ENCODE peak calls at places on chromosomes 6 and 20, in seven cellular contexts. F is IMR-90, X is HepG2, T is HCT116, U is A549, L is H1, W is SK-N-SH. M is an unnamed sample.

GRCh38 chr6:20789162-20789561 is 254.9 kb downstream of the CDKAL1 start:
- DNase-seq in U (peak), T (no peak), F (peak), W (no peak), X (no peak), L (no peak), M (no peak)

GRCh38 chr20:5691918-5692618 is 58.1 kb upstream of the SHLD1 start:
- DNase-seq in T (no peak), X (peak), L (no peak), W (no peak), F (no peak), U (no peak), M (no peak)

GRCh38 chr20:59123011-59123676 is 40.5 kb upstream of the ZNF831 start:
- DNase-seq in F (no peak), W (no peak), U (no peak), T (no peak), L (no peak), X (no peak), M (no peak)

GRCh38 chr6:106643061-106643460 is 13.7 kb downstream of the QRSL1 start:
- DNase-seq in X (no peak), L (no peak), W (no peak), F (peak), U (no peak), T (no peak), M (no peak)

GRCh38 chr6:73134588-73134987 is 90.7 kb downstream of the KHDC1L start:
- DNase-seq in F (peak), L (peak), W (peak), T (peak), U (peak), X (peak), M (peak)

GRCh38 chr6:32120573-32121059 is 7.4 kb downstream of the ATF6B start:
- DNase-seq in U (no peak), F (no peak), W (no peak), X (no peak), L (no peak), T (no peak), M (no peak)

GRCh38 chr6:16973545-16974386 is 128.1 kb upstream of the STMND1 start:
- DNase-seq in L (no peak), W (no peak), T (no peak), F (no peak), X (no peak), U (no peak), M (no peak)

GRCh38 chr6:31498748-31499147 is 803 bp downstream of the MICB start:
- DNase-seq in F (no peak), U (no peak), T (no peak), L (no peak), X (no peak), W (no peak), M (no peak)

GRCh38 chr6:112254921-112255320 is 554 bp upstream of the LAMA4 start:
- DNase-seq in W (no peak), T (no peak), X (no peak), L (no peak), F (no peak), U (no peak), M (no peak)

GRCh38 chr6:84260186-84260585 is 32.7 kb upstream of the CEP162 start:
- DNase-seq in X (no peak), T (no peak), L (no peak), F (no peak), U (no peak), W (no peak), M (no peak)

GRCh38 chr6:110357696-110358535 is at the start of gene METTL24:
- DNase-seq in X (no peak), F (no peak), U (no peak), T (no peak), L (no peak), W (peak), M (no peak)

GRCh38 chr20:33561981-33562601 is 72.2 kb downstream of the CBFA2T2 start:
- DNase-seq in X (peak), T (peak), U (peak), L (no peak), F (peak), W (peak), M (peak)

GRCh38 chr20:62752671-62753501 is 43.4 kb upstream of the MRGBP start:
- DNase-seq in L (no peak), F (peak), T (no peak), U (no peak), X (peak), W (no peak), M (no peak)

GRCh38 chr20:1301031-1301529 is 27.9 kb downstream of the SDCBP2 start:
- DNase-seq in L (no peak), W (no peak), U (peak), T (peak), F (peak), X (no peak), M (peak)

GRCh38 chr6:111602481-111603404 is 2.9 kb downstream of the TRAF3IP2 start:
- DNase-seq in W (no peak), X (no peak), U (no peak), T (no peak), F (peak), L (no peak), M (no peak)

GRCh38 chr20:50346372-50347347 is 156.0 kb downstream of the CEBPB start:
- DNase-seq in T (no peak), F (peak), U (peak), X (no peak), L (no peak), W (peak), M (no peak)

GRCh38 chr6:155527443-155527842 is 71.8 kb upstream of the NOX3 start:
- DNase-seq in L (no peak), X (no peak), U (no peak), T (no peak), W (no peak), F (no peak), M (no peak)

GRCh38 chr20:21607971-21608735 is 94.3 kb upstream of the NKX2-2 start:
- DNase-seq in U (no peak), L (no peak), T (no peak), F (no peak), W (peak), X (no peak), M (no peak)

GRCh38 chr20:38044685-38045084 is 11.1 kb downstream of the RPRD1B start:
- DNase-seq in L (no peak), U (no peak), X (no peak), W (no peak), T (no peak), F (no peak), M (no peak)

GRCh38 chr6:154386848-154387717 is 30.5 kb upstream of the IPCEF1 start:
- DNase-seq in W (no peak), L (no peak), T (no peak), F (peak), U (peak), X (peak), M (no peak)

GRCh38 chr6:70371454-70372105 is 41.7 kb upstream of the FAM135A start:
- DNase-seq in T (peak), W (peak), U (peak), L (no peak), X (peak), F (peak), M (peak)

GRCh38 chr6:135880066-135880972 is 28.8 kb downstream of the PDE7B start:
- DNase-seq in X (no peak), T (no peak), F (peak), U (no peak), L (no peak), W (no peak), M (no peak)

GRCh38 chr6:162942860-162943259 is 215.1 kb downstream of the PACRG start:
- DNase-seq in X (no peak), L (no peak), U (no peak), F (peak), T (no peak), W (no peak), M (no peak)

GRCh38 chr20:31587545-31588389 is 17.3 kb upstream of the ID1 start:
- DNase-seq in X (no peak), U (no peak), F (no peak), L (no peak), T (no peak), W (peak), M (peak)

GRCh38 chr6:160933256-160933655 is 58.3 kb upstream of the MAP3K4 start:
- DNase-seq in T (no peak), F (no peak), U (no peak), W (peak), L (no peak), X (peak), M (no peak)

GRCh38 chr6:113306552-113307145 is 550.5 kb upstream of the MARCKS start:
- DNase-seq in U (peak), F (no peak), T (peak), X (peak), W (no peak), L (peak), M (peak)

GRCh38 chr6:41935190-41935569 is 6.4 kb downstream of the CCND3 start:
- DNase-seq in U (no peak), F (no peak), X (no peak), T (no peak), W (no peak), L (no peak), M (no peak)

GRCh38 chr20:37695684-37696342 is 2.0 kb downstream of the CTNNBL1 start:
- DNase-seq in F (no peak), X (no peak), T (no peak), W (no peak), U (no peak), L (no peak), M (no peak)

GRCh38 chr20:20085071-20085470 is 32.7 kb downstream of the CFAP61 start:
- DNase-seq in W (no peak), T (no peak), U (no peak), X (no peak), F (no peak), L (no peak), M (no peak)

GRCh38 chr20:49380245-49380875 is 102.1 kb downstream of the KCNB1 start:
- DNase-seq in X (no peak), T (no peak), L (no peak), W (no peak), F (no peak), U (no peak), M (no peak)

DNA sequence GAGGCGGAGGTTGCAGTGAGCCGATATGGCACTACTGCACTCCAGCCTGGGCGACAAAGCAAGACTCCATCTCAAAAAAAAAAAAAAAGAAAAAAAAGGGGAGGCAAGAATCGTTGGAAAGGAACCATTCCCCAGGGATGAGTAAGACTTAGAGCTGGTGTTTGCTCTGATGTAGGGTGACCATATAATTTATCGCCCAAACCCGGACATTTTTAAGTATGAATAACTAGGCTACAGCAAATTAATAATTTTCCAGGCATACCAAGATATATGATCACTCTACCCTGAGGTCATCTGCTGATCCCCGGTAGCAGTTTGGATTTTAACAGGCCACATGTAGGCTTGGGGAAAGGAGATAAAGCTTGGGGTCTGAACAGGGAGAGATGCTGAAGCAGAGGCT is 260.9 kb downstream of the BTBD9 start:
- DNase-seq in U (peak), T (no peak), W (no peak), L (no peak), X (no peak), F (peak), M (no peak)
- TF ChIP-seq RAD21 in U (no peak), T (no peak), W (no peak), L (no peak), X (no peak), F (no peak), M (no peak)

GRCh38 chr20:36098364-36098763 is 56.2 kb upstream of the EPB41L1 start:
- DNase-seq in U (no peak), T (no peak), L (no peak), F (peak), W (no peak), X (no peak), M (no peak)
- TF ChIP-seq RAD21 in U (no peak), T (no peak), L (no peak), F (no peak), W (no peak), X (no peak), M (no peak)

GRCh38 chr6:2563635-2564034 is 187.1 kb downstream of the MYLK4 start:
- DNase-seq in L (no peak), W (no peak), X (peak), U (no peak), F (peak), T (no peak), M (no peak)
- TF ChIP-seq RAD21 in L (no peak), W (no peak), X (no peak), U (no peak), F (no peak), T (no peak), M (no peak)

GRCh38 chr6:5898563-5898962 is 108.2 kb downstream of the NRN1 start:
- DNase-seq in F (no peak), T (no peak), L (no peak), X (no peak), W (peak), U (no peak), M (peak)
- TF ChIP-seq RAD21 in F (no peak), T (peak), L (peak), X (no peak), W (no peak), U (no peak), M (no peak)

GRCh38 chr20:56429496-56429895 is 17.4 kb downstream of the CASS4 start:
- DNase-seq in W (no peak), T (no peak), F (peak), L (no peak), U (no peak), X (no peak), M (peak)
- TF ChIP-seq RAD21 in W (no peak), T (no peak), F (no peak), L (no peak), U (no peak), X (no peak), M (no peak)

GRCh38 chr6:79702701-79703100 is 71.6 kb downstream of the SH3BGRL2 start:
- DNase-seq in L (no peak), F (no peak), W (no peak), U (no peak), X (no peak), T (no peak), M (no peak)
- TF ChIP-seq RAD21 in L (no peak), F (no peak), W (no peak), U (no peak), X (no peak), T (no peak), M (no peak)

DNA sequence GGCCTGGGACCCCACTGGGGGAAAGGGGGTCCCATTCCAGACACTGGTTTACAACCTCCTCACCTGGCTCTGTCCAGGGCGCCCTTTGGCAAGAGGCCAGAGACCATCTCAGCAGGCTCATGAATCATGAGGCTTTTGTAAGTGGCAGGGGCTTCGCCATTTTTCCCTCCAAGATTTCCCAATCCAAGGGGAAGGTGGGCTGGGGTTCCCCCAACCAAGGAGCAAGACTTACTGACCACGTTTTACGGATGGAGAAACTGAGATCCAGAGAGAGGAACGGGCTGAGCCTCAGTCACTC is 124.1 kb upstream of the MAFB start:
- DNase-seq in X (no peak), F (no peak), T (no peak), L (no peak), W (no peak), U (no peak), M (no peak)
- TF ChIP-seq RAD21 in X (no peak), F (no peak), T (no peak), L (no peak), W (no peak), U (no peak), M (no peak)

DNA sequence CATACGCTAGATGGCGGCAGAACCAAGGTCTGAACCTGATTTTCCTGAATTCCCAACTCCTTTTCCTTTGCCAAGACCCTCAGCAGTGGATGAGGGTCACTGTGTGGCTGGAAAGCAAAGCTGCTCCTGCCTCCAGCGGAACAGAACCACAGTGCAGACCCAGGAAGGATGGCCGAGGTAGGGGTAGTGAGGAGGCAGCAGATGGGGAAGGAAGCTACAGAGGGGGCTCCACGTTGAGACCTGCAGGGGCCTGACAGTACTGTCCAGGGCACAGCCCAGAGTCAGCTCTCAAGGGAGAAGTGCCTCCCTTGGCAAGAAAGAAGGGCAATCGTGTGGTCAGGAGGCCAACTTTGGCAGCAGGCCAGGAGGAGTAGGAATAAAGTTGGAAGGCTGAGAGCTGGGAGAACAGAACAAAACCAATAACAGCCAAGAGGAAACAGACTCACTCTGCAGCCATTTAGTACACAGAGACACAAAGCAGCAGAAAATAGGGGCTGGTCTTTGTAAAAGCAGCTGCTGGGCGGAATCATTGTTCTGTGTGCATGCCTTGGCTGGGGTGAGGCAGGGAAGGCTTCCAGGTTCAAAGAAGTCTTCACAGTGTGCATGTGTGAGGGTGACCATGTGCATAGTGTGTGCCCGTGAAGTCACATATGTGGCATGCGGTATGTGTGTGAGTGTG is 3.1 kb downstream of the GABRR2 start:
- DNase-seq in W (no peak), X (peak), T (no peak), U (no peak), F (peak), L (peak), M (no peak)
- TF ChIP-seq RAD21 in W (peak), X (no peak), T (peak), U (peak), F (peak), L (peak), M (peak)